ENCODE peak calls at places on chromosomes 11 and 22, in four cellular contexts. I is GM06990, J is epithelial cell of esophagus, E is anterior cingulate cortex. A is an unnamed sample.

GRCh38 chr22:20656516-20656901 is 117.4 kb upstream of the SERPIND1 start:
- DNase-seq in I (no peak), J (no peak), E (no peak), A (no peak)

GRCh38 chr22:42472671-42473070 is 40.5 kb upstream of the NFAM1 start:
- DNase-seq in I (no peak), J (no peak), E (no peak), A (no peak)

GRCh38 chr22:48369789-48370507 is 1457.7 kb downstream of the BRD1 start:
- DNase-seq in I (no peak), J (no peak), E (no peak), A (no peak)

GRCh38 chr22:33300165-33300564 is 242.0 kb upstream of the SYN3 start:
- DNase-seq in I (peak), J (no peak), E (no peak), A (no peak)

GRCh38 chr11:125429174-125429707 is 66.8 kb downstream of the FEZ1 start:
- DNase-seq in I (peak), J (peak), E (peak), A (peak)

GRCh38 chr11:45663486-45664375 is 1.7 kb downstream of the CHST1 start:
- DNase-seq in I (no peak), J (peak), E (no peak), A (no peak)

GRCh38 chr11:73431431-73431830 is 55.2 kb downstream of the RELT start:
- DNase-seq in I (no peak), J (no peak), E (no peak), A (no peak)

GRCh38 chr22:50224071-50224470 is 20.8 kb downstream of the TUBGCP6 start:
- DNase-seq in I (no peak), J (no peak), E (no peak), A (no peak)

GRCh38 chr22:27801197-27801615 is 350 bp downstream of the MN1 start:
- DNase-seq in I (no peak), J (peak), E (peak), A (no peak)

GRCh38 chr11:95231881-95232605 is 1.0 kb upstream of the SESN3 start:
- DNase-seq in I (peak), J (peak), E (peak), A (peak)

GRCh38 chr11:8266246-8267241 is 2.9 kb upstream of the LMO1 start:
- DNase-seq in I (no peak), J (no peak), E (no peak), A (no peak)

GRCh38 chr11:33634291-33634834 is 66.3 kb downstream of the C11orf91 start:
- DNase-seq in I (no peak), J (peak), E (no peak), A (no peak)

GRCh38 chr22:28268176-28268575 is 349.1 kb upstream of the PITPNB start:
- DNase-seq in I (no peak), J (no peak), E (no peak), A (no peak)

GRCh38 chr11:100403817-100404216 is 283.3 kb upstream of the ARHGAP42 start:
- DNase-seq in I (no peak), J (no peak), E (no peak), A (no peak)

GRCh38 chr11:2694995-2695939 is 4.5 kb downstream of the KCNQ1OT1 start:
- DNase-seq in I (no peak), J (no peak), E (no peak), A (no peak)

GRCh38 chr22:23418159-23418788 is 161.8 kb downstream of the IGLL1 start:
- DNase-seq in I (no peak), J (no peak), E (no peak), A (no peak)

GRCh38 chr11:130782361-130783221 is 133.7 kb downstream of the SNX19 start:
- DNase-seq in I (no peak), J (no peak), E (no peak), A (no peak)

GRCh38 chr11:64885367-64886286 is 7.2 kb upstream of the EHD1 start:
- DNase-seq in I (no peak), J (peak), E (no peak), A (no peak)

GRCh38 chr11:124896821-124897391 is 759 bp downstream of the ROBO4 start:
- DNase-seq in I (no peak), J (no peak), E (no peak), A (peak)

A was measured in GM10248.